ENCODE peak calls at places on chromosomes 16 and 17, in ten cellular contexts. A is heart right ventricle; C is AG09319; O is CD8-positive, alpha-beta T cell; Q is GM12865; X is neural progenitor cell; M is lower leg skin; N is AG10803; V is suprapubic skin; K is neural crest cell. J is an unnamed sample.

GRCh38 chr17:9668532-9668931 is 23.2 kb downstream of the USP43 start:
- DNase-seq in V (peak), O (no peak), X (no peak), A (no peak), C (no peak), M (no peak), Q (no peak), K (no peak), N (peak), J (no peak)

GRCh38 chr17:39753514-39754160 is 15.9 kb downstream of the GRB7 start:
- DNase-seq in M (peak), K (no peak), N (no peak), O (peak), X (peak), V (no peak), C (no peak), Q (peak), A (peak), J (no peak)

GRCh38 chr17:66507103-66507923 is 204.9 kb downstream of the PRKCA start:
- DNase-seq in O (no peak), V (no peak), C (peak), A (no peak), X (no peak), N (peak), K (no peak), M (no peak), Q (no peak), J (no peak)

GRCh38 chr17:41490022-41490421 is 312 bp upstream of the KRT36 start:
- DNase-seq in K (no peak), Q (no peak), V (no peak), A (no peak), O (no peak), C (no peak), X (no peak), M (no peak), N (no peak), J (no peak)

GRCh38 chr17:74177018-74177450 is 26.4 kb upstream of the RPL38 start:
- DNase-seq in A (no peak), K (no peak), V (no peak), O (no peak), N (peak), C (no peak), Q (no peak), X (no peak), M (no peak), J (no peak)

GRCh38 chr16:31453255-31454204 is 5.8 kb upstream of the ARMC5 start:
- DNase-seq in O (no peak), A (no peak), K (no peak), M (peak), N (peak), V (peak), Q (no peak), X (peak), C (no peak), J (no peak)

GRCh38 chr16:49560018-49560830 is 186.6 kb downstream of the C16orf78 start:
- DNase-seq in N (no peak), X (no peak), A (peak), V (no peak), Q (no peak), M (no peak), C (no peak), O (no peak), K (no peak), J (no peak)

GRCh38 chr16:13093676-13094075 is 192.3 kb downstream of the SHISA9 start:
- DNase-seq in M (no peak), C (no peak), Q (no peak), O (no peak), V (no peak), K (no peak), X (no peak), A (no peak), N (peak), J (no peak)

GRCh38 chr16:28136751-28137434 is 73.4 kb upstream of the GSG1L start:
- DNase-seq in K (no peak), A (no peak), C (no peak), N (no peak), X (peak), M (no peak), O (peak), Q (no peak), V (no peak), J (no peak)

GRCh38 chr16:51845586-51845985 is 694.5 kb upstream of the SALL1 start:
- DNase-seq in V (no peak), A (no peak), Q (no peak), K (no peak), N (no peak), O (no peak), C (no peak), X (peak), M (no peak), J (no peak)

GRCh38 chr16:85006639-85007038 is 4.7 kb downstream of the ZDHHC7 start:
- DNase-seq in Q (no peak), X (no peak), N (peak), M (no peak), C (peak), O (no peak), A (no peak), K (no peak), V (no peak), J (no peak)

DNA sequence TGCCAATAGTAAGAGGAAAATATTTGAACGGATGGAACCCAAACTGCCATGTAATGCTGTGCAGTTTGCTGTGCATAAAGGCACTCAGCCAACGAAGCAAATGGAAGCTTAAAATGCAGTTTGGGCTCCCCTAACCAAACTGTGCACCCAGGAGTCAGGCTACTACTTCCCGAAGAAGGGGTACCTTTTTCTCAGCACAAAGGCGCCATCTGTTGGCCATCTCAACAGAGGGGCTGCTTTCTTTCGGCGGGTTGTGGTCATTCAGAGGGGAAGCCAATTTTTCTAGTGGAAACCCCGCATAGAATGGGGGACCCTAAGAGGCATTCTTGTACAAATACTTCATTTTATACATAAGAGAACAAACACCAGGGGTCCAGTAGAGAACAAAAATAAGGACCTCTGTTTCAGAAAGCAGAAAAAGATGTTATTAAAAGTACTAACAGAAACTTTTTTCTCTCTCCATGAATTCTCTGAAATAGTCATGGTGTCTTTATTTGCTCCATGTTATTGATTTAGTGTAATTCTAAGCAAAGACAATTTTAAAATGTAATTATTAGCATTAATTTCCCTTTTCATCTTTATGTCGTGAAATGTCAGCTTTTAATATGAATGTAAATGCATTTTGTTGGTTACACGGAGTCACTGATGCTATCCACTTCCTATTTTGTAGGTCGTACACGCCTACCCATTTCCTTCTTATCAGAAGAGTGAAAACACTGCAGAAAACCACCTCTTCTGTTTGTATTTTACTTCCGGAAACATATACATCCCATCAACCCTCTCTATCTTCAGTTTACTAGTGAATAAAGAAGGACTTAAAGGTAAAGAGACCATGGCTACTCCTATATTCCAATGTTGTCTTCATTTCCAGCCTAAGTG is 453.3 kb downstream of the KCNJ2 start:
- DNase-seq in N (peak), M (no peak), C (no peak), X (peak), Q (peak), O (no peak), A (peak), K (peak), V (no peak), J (peak)
- TF ChIP-seq CTCF in N (peak), M (no peak), C (peak), X (peak), Q (peak), O (no peak), A (peak), K (peak), V (no peak), J (peak)

GRCh38 chr16:14669776-14670175 is 24.3 kb downstream of the PLA2G10 start:
- DNase-seq in X (no peak), C (no peak), V (no peak), M (no peak), O (no peak), K (no peak), N (no peak), Q (peak), A (no peak), J (no peak)

GRCh38 chr16:14676633-14677032 is 17.5 kb downstream of the PLA2G10 start:
- DNase-seq in O (no peak), K (no peak), Q (no peak), A (no peak), V (no peak), M (no peak), C (no peak), N (no peak), X (no peak), J (no peak)

GRCh38 chr16:14667347-14668266 is 26.5 kb downstream of the PLA2G10 start:
- DNase-seq in X (no peak), Q (no peak), N (no peak), M (no peak), K (no peak), A (no peak), V (no peak), O (no peak), C (no peak), J (no peak)

GRCh38 chr16:14668556-14669223 is 25.4 kb downstream of the PLA2G10 start:
- DNase-seq in Q (no peak), V (no peak), A (no peak), N (no peak), O (no peak), C (no peak), M (no peak), K (no peak), X (no peak), J (no peak)

GRCh38 chr16:14672403-14672971 is 21.6 kb downstream of the PLA2G10 start:
- DNase-seq in Q (peak), O (no peak), X (no peak), M (no peak), K (no peak), V (no peak), N (no peak), C (no peak), A (no peak), J (no peak)
- TF ChIP-seq CTCF in Q (no peak), O (no peak), X (no peak), M (no peak), K (no peak), V (no peak), N (no peak), C (no peak), A (no peak), J (no peak)

GRCh38 chr17:79991140-79991923 is 44.3 kb downstream of the TBC1D16 start:
- DNase-seq in X (peak), C (peak), V (no peak), M (peak), K (peak), O (peak), N (peak), A (peak), Q (peak), J (peak)
- TF ChIP-seq CTCF in X (peak), C (peak), V (no peak), M (no peak), K (peak), O (peak), N (peak), A (peak), Q (peak), J (peak)

DNA sequence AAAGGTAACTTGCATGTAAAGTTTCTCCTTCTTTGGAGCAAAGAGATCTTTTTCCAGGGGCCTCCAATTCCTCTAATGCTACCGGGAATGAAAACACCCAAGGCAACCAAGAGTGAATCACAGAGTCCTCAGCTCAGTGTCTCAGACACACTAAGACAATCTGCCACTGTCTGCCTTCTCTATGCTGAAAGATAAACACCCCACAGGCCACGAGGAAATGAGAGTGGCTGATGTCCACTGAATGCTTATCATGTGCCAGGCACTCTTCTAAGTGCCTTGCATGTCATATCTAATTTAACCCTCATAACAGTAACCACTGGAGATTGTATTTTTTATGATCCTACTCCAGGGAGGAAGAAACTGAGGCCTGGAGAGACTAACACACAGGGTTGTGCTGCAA is 56.5 kb upstream of the AKTIP start:
- DNase-seq in V (no peak), X (no peak), Q (no peak), N (no peak), O (no peak), M (no peak), K (no peak), A (no peak), C (no peak), J (no peak)
- TF ChIP-seq CTCF in V (no peak), X (no peak), Q (no peak), N (no peak), O (no peak), M (no peak), K (no peak), A (no peak), C (no peak), J (no peak)

DNA sequence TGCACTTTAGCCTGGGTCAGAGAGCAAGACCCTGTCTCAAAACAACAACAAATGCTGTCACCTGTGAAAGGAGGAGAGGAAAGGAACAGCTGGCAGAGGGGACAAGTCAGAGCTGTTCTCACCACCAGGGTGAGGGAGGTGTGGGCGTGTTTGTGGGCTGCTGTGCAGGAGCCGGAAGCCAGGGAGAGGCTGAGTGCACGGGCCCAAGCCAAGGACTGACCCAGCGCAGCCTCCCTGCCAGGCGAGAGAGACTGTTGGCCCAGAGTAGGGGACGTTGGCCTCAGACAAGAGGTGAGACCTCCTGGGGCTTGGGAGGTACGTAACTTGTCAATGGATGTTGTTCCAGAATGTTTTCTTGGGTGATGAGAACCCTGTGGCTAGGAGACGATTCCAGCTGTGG is 10.7 kb downstream of the SPNS2 start:
- DNase-seq in X (no peak), K (no peak), M (no peak), N (no peak), A (no peak), V (no peak), C (no peak), O (peak), Q (peak), J (no peak)
- TF ChIP-seq CTCF in X (no peak), K (no peak), M (no peak), N (no peak), A (peak), V (no peak), C (no peak), O (no peak), Q (peak), J (no peak)

J was measured in progenitor cell of endocrine pancreas.